ENCODE peak calls at places on chromosome X, in nine cellular contexts. C is neural crest cell; F is WTC11; M is B cell; N is CD4-positive, alpha-beta T cell; E is type B pancreatic cell; H is A549; O is lower lobe of right lung; S is osteocyte. V is an unnamed sample.

GRCh38 chrX:45011131-45011530 is 138.1 kb downstream of the KDM6A start:
- DNase-seq in F (no peak), M (no peak), H (peak), S (no peak), N (no peak), O (no peak), C (no peak), E (no peak), V (no peak)

GRCh38 chrX:32985544-32985943 is 225.8 kb downstream of the DMD start:
- DNase-seq in E (no peak), O (no peak), N (no peak), S (no peak), M (no peak), H (no peak), F (no peak), C (no peak), V (no peak)

GRCh38 chrX:23900220-23900797 is 7.4 kb downstream of the APOO start:
- DNase-seq in C (no peak), E (no peak), S (no peak), H (no peak), F (no peak), M (no peak), O (no peak), N (no peak), V (no peak)

GRCh38 chrX:96383428-96383827 is 301.2 kb upstream of the DIAPH2 start:
- DNase-seq in S (no peak), O (no peak), F (no peak), N (no peak), H (no peak), M (no peak), E (no peak), C (no peak), V (no peak)

GRCh38 chrX:153379508-153379907 is 21.6 kb downstream of the PNMA6E start:
- DNase-seq in O (no peak), H (no peak), F (no peak), E (no peak), C (no peak), S (peak), M (no peak), N (no peak), V (no peak)

GRCh38 chrX:40173662-40174593 is 76.2 kb upstream of the BCOR start:
- DNase-seq in M (peak), E (no peak), N (peak), O (peak), C (no peak), S (no peak), F (peak), H (no peak), V (peak)

GRCh38 chrX:40097101-40097491 is 662 bp downstream of the BCOR start:
- DNase-seq in M (no peak), N (no peak), C (no peak), O (no peak), H (peak), F (no peak), S (no peak), E (no peak), V (peak)

GRCh38 chrX:66163849-66164401 is at the start of gene HEPH:
- DNase-seq in S (no peak), N (no peak), F (peak), O (no peak), M (no peak), E (no peak), H (no peak), C (no peak), V (no peak)

GRCh38 chrX:76427560-76428242 is at the start of gene MAGEE1:
- DNase-seq in F (peak), N (peak), O (peak), H (peak), M (peak), S (peak), C (peak), E (peak), V (peak)

GRCh38 chrX:65723706-65724105 is 56.3 kb downstream of the MSN start:
- DNase-seq in O (no peak), F (no peak), N (no peak), H (no peak), C (no peak), M (peak), E (no peak), S (no peak), V (no peak)

GRCh38 chrX:155544886-155545285 is 67.9 kb downstream of the TMLHE start:
- DNase-seq in E (no peak), M (no peak), O (no peak), S (no peak), N (no peak), H (no peak), C (no peak), F (no peak), V (no peak)

GRCh38 chrX:110341189-110342035 is 17.2 kb upstream of the RTL9 start:
- DNase-seq in M (no peak), C (no peak), N (no peak), F (no peak), O (no peak), S (no peak), E (no peak), H (no peak), V (no peak)

GRCh38 chrX:105228602-105229001 is 8.1 kb upstream of the TEX13A start:
- DNase-seq in O (no peak), C (no peak), F (no peak), E (no peak), N (no peak), S (no peak), H (no peak), M (no peak), V (no peak)

GRCh38 chrX:129653985-129654651 is 638 bp downstream of the APLN start:
- DNase-seq in N (no peak), S (peak), O (no peak), C (peak), H (peak), F (peak), E (no peak), M (peak), V (peak)

GRCh38 chrX:49853661-49854060 is 24.6 kb downstream of the PAGE4 start:
- DNase-seq in O (no peak), F (no peak), M (no peak), C (no peak), N (no peak), E (no peak), H (no peak), S (no peak), V (no peak)

GRCh38 chrX:8808661-8809060 is 7.5 kb upstream of the FAM9A start:
- DNase-seq in O (no peak), C (no peak), S (no peak), E (no peak), F (no peak), N (no peak), H (no peak), M (no peak), V (no peak)

GRCh38 chrX:1392376-1393130 is 640 bp upstream of the SLC25A6 start:
- DNase-seq in N (no peak), O (no peak), H (peak), F (peak), C (peak), S (peak), M (peak), E (peak), V (peak)

GRCh38 chrX:80282535-80282934 is 137.7 kb upstream of the TENT5D start:
- DNase-seq in S (no peak), M (no peak), O (no peak), C (no peak), F (no peak), N (no peak), E (no peak), H (no peak), V (no peak)

GRCh38 chrX:13669246-13669689 is 16.3 kb downstream of the TCEANC start:
- DNase-seq in H (peak), O (peak), N (peak), M (no peak), E (no peak), C (no peak), F (no peak), S (no peak), V (peak)

GRCh38 chrX:41553688-41554087 is 106.5 kb downstream of the NYX start:
- DNase-seq in E (no peak), S (no peak), O (no peak), M (no peak), H (no peak), N (no peak), C (no peak), F (no peak), V (no peak)

GRCh38 chrX:74349387-74349786 is 45.4 kb downstream of the ZCCHC13 start:
- DNase-seq in M (no peak), S (no peak), E (no peak), C (no peak), N (no peak), H (no peak), F (no peak), O (no peak), V (no peak)

GRCh38 chrX:15474058-15474457 is 19.1 kb downstream of the PIR start:
- DNase-seq in O (no peak), S (no peak), C (no peak), H (no peak), M (no peak), N (no peak), F (no peak), E (no peak), V (no peak)

GRCh38 chrX:19875051-19875432 is 12.4 kb downstream of the SH3KBP1 start:
- DNase-seq in F (no peak), C (no peak), M (peak), H (no peak), O (peak), N (no peak), S (no peak), E (no peak), V (no peak)

GRCh38 chrX:10233173-10233572 is 76.4 kb downstream of the CLCN4 start:
- DNase-seq in M (no peak), N (no peak), C (no peak), O (no peak), F (no peak), E (no peak), H (no peak), S (no peak), V (no peak)

GRCh38 chrX:154399527-154400368 is 1.6 kb downstream of the RPL10 start:
- DNase-seq in E (no peak), S (no peak), N (peak), F (no peak), M (no peak), O (no peak), C (no peak), H (no peak), V (no peak)

GRCh38 chrX:101550825-101551767 is 749 bp downstream of the ARMCX1 start:
- DNase-seq in M (no peak), C (peak), F (peak), E (no peak), H (no peak), S (no peak), N (no peak), O (peak), V (no peak)

GRCh38 chrX:41785685-41786084 is 61.7 kb downstream of the GPR82 start:
- DNase-seq in H (no peak), S (no peak), M (no peak), N (no peak), F (no peak), O (no peak), E (no peak), C (no peak), V (no peak)

GRCh38 chrX:111719426-111720210 is 38.6 kb downstream of the ALG13 start:
- DNase-seq in O (no peak), S (no peak), H (no peak), N (no peak), E (no peak), M (no peak), C (no peak), F (no peak), V (no peak)

GRCh38 chrX:108139303-108139702 is 47.7 kb downstream of the ATG4A start:
- DNase-seq in M (no peak), E (no peak), H (no peak), C (no peak), F (peak), N (no peak), S (no peak), O (no peak), V (peak)

GRCh38 chrX:130896026-130896425 is 7.0 kb downstream of the ENOX2 start:
- DNase-seq in H (no peak), C (no peak), O (no peak), E (no peak), S (no peak), N (no peak), M (no peak), F (no peak), V (no peak)

GRCh38 chrX:119008122-119008744 is 33.8 kb downstream of the LONRF3 start:
- DNase-seq in H (peak), M (peak), O (no peak), C (peak), E (no peak), N (peak), F (peak), S (no peak), V (peak)

GRCh38 chrX:120664081-120664480 is 34.2 kb upstream of the C1GALT1C1 start:
- DNase-seq in C (no peak), O (no peak), F (no peak), M (peak), N (no peak), H (no peak), S (no peak), E (no peak), V (no peak)
- TF ChIP-seq CTCF in C (no peak), O (no peak), F (no peak), M (peak), N (no peak), H (peak), S (peak), E (peak), V (no peak)

GRCh38 chrX:86806786-86807185 is 658.5 kb downstream of the DACH2 start:
- DNase-seq in F (peak), S (no peak), N (no peak), H (no peak), E (no peak), M (no peak), O (no peak), C (peak), V (peak)
- TF ChIP-seq CTCF in F (no peak), S (peak), N (no peak), H (no peak), E (peak), M (no peak), O (no peak), C (peak), V (no peak)

DNA sequence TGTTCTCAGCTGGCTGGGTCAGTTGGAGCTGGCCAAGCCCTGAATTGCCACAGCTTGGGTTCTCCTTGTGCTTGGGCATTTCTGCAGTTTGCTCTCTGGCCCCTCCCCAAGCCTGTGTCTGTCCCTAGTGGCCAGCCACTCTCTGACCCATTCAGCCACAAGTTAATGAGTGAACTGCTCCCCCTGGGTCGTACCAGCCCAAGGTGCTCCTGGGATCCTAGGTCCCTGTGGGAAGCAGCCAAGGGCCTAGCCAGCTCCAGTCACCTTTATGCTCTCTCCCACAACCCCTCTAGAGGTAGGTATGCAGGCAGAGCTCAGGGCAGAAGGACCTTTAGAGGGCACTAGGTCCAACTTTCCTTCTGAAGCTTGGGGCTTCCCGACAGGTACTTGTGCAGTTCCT is 51.5 kb downstream of the STARD8 start:
- DNase-seq in N (no peak), H (no peak), E (no peak), F (no peak), S (no peak), O (no peak), C (no peak), M (no peak), V (peak)
- TF ChIP-seq CTCF in N (no peak), H (no peak), E (no peak), F (no peak), S (no peak), O (no peak), C (no peak), M (no peak), V (no peak)

GRCh38 chrX:17736856-17737706 is at the start of gene SCML1:
- DNase-seq in H (peak), O (peak), E (peak), M (peak), S (peak), F (peak), N (peak), C (peak), V (peak)
- TF ChIP-seq CTCF in H (no peak), O (no peak), E (no peak), M (no peak), S (no peak), F (no peak), N (no peak), C (no peak), V (no peak)

GRCh38 chrX:140697618-140698017 is 11.9 kb upstream of the LINC00632 start:
- DNase-seq in M (no peak), F (no peak), C (no peak), S (no peak), H (no peak), O (no peak), E (no peak), N (no peak), V (no peak)
- TF ChIP-seq CTCF in M (no peak), F (no peak), C (peak), S (peak), H (no peak), O (no peak), E (peak), N (no peak), V (no peak)

DNA sequence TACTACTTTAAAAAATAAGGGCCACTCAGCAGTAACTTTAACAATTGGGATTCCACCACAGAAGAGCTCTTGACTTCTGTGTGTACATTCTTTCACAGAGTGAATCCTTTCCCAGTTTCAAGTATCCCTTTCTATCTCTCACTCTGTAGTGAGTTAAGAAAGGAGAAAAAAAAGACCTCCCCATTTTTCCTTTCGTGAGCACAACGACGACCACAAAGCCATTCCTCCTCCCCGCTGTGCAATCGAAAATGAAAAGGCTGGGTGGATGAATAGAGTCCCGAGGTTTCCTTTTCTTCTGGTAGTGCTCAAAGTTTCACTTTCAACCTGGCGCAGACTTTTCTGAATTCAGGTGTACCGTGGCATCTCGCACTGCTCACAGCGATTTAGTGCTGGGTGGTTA is 58.0 kb downstream of the TAB3 start:
- DNase-seq in C (no peak), O (no peak), F (no peak), S (no peak), N (no peak), M (no peak), E (no peak), H (no peak), V (no peak)
- TF ChIP-seq CTCF in C (no peak), O (no peak), F (no peak), S (no peak), N (no peak), M (no peak), E (no peak), H (no peak), V (no peak)

GRCh38 chrX:55521687-55522086 is 32.0 kb upstream of the USP51 start:
- DNase-seq in S (peak), N (no peak), O (no peak), F (no peak), C (no peak), H (no peak), E (no peak), M (no peak), V (no peak)

GRCh38 chrX:55524487-55524886 is 34.8 kb upstream of the USP51 start:
- DNase-seq in S (no peak), M (no peak), O (no peak), F (no peak), E (no peak), N (no peak), C (no peak), H (no peak), V (no peak)

GRCh38 chrX:55522577-55523254 is 33.1 kb upstream of the USP51 start:
- DNase-seq in F (no peak), N (no peak), M (no peak), C (no peak), H (no peak), E (no peak), S (peak), O (no peak), V (no peak)
- TF ChIP-seq CTCF in F (no peak), N (no peak), M (no peak), C (no peak), H (no peak), E (no peak), S (no peak), O (no peak), V (no peak)

GRCh38 chrX:149648932-149649331 is 17.3 kb upstream of the TMEM185A start:
- DNase-seq in H (no peak), N (no peak), E (no peak), M (no peak), O (no peak), S (no peak), C (no peak), F (peak), V (peak)
- TF ChIP-seq CTCF in H (no peak), N (no peak), E (no peak), M (no peak), O (no peak), S (no peak), C (no peak), F (no peak), V (no peak)